ENCODE peak calls at places on chromosomes 5 and 9, in five cellular contexts. One of them, this sample, is unnamed.

GRCh38 chr5:153147891-153148623 is 342.4 kb upstream of the GRIA1 start:
- DNase-seq in cardiac fibroblast: peak
- DNase-seq in psoas muscle: no peak
- DNase-seq in Peyer's patch: no peak
- DNase-seq in GM23338: peak
- DNase-seq in this sample: no peak

GRCh38 chr5:160747559-160747958 is 104.5 kb downstream of the ATP10B start:
- DNase-seq in cardiac fibroblast: no peak
- DNase-seq in psoas muscle: no peak
- DNase-seq in Peyer's patch: no peak
- DNase-seq in GM23338: no peak
- DNase-seq in this sample: no peak

GRCh38 chr9:35643046-35643445 is 7.7 kb downstream of the SIT1 start:
- DNase-seq in cardiac fibroblast: no peak
- DNase-seq in psoas muscle: no peak
- DNase-seq in Peyer's patch: no peak
- DNase-seq in GM23338: no peak
- DNase-seq in this sample: no peak

GRCh38 chr5:71938886-71939285 is 168.4 kb upstream of the MAP1B start:
- DNase-seq in cardiac fibroblast: no peak
- DNase-seq in psoas muscle: no peak
- DNase-seq in Peyer's patch: no peak
- DNase-seq in GM23338: peak
- DNase-seq in this sample: no peak

GRCh38 chr5:149550267-149550582 is 1.0 kb downstream of the CSNK1A1 start:
- DNase-seq in cardiac fibroblast: peak
- DNase-seq in psoas muscle: no peak
- DNase-seq in Peyer's patch: no peak
- DNase-seq in GM23338: no peak
- DNase-seq in this sample: no peak

GRCh38 chr9:100222674-100223073 is 123.6 kb downstream of the INVS start:
- DNase-seq in cardiac fibroblast: peak
- DNase-seq in psoas muscle: no peak
- DNase-seq in Peyer's patch: no peak
- DNase-seq in GM23338: peak
- DNase-seq in this sample: no peak

GRCh38 chr9:35510745-35511428 is 21.0 kb downstream of the RUSC2 start:
- DNase-seq in cardiac fibroblast: peak
- DNase-seq in psoas muscle: peak
- DNase-seq in Peyer's patch: no peak
- DNase-seq in GM23338: no peak
- DNase-seq in this sample: peak

GRCh38 chr5:131200560-131200959 is 29.8 kb downstream of the LYRM7 start:
- DNase-seq in cardiac fibroblast: no peak
- DNase-seq in psoas muscle: no peak
- DNase-seq in Peyer's patch: no peak
- DNase-seq in GM23338: no peak
- DNase-seq in this sample: no peak

GRCh38 chr5:136308396-136308795 is 56.9 kb downstream of the TRPC7 start:
- DNase-seq in cardiac fibroblast: no peak
- DNase-seq in psoas muscle: no peak
- DNase-seq in Peyer's patch: no peak
- DNase-seq in GM23338: peak
- DNase-seq in this sample: no peak

GRCh38 chr5:10527281-10527950 is 36.5 kb upstream of the ANKRD33B start:
- DNase-seq in cardiac fibroblast: no peak
- DNase-seq in psoas muscle: no peak
- DNase-seq in Peyer's patch: no peak
- DNase-seq in GM23338: no peak
- DNase-seq in this sample: no peak

GRCh38 chr9:35914307-35914807 is 5.1 kb downstream of the SPAAR start:
- DNase-seq in cardiac fibroblast: peak
- DNase-seq in psoas muscle: peak
- DNase-seq in Peyer's patch: no peak
- DNase-seq in GM23338: peak
- DNase-seq in this sample: no peak

GRCh38 chr5:14667290-14667689 is 2.8 kb downstream of the OTULIN start:
- DNase-seq in cardiac fibroblast: no peak
- DNase-seq in psoas muscle: no peak
- DNase-seq in Peyer's patch: no peak
- DNase-seq in GM23338: no peak
- DNase-seq in this sample: no peak

GRCh38 chr9:135898634-135899407 is 8.5 kb downstream of the CAMSAP1 start:
- DNase-seq in cardiac fibroblast: peak
- DNase-seq in psoas muscle: no peak
- DNase-seq in Peyer's patch: no peak
- DNase-seq in GM23338: no peak
- DNase-seq in this sample: no peak

GRCh38 chr5:28967848-28968247 is 1929.5 kb upstream of the CDH9 start:
- DNase-seq in cardiac fibroblast: no peak
- DNase-seq in psoas muscle: no peak
- DNase-seq in Peyer's patch: no peak
- DNase-seq in GM23338: peak
- DNase-seq in this sample: no peak

GRCh38 chr9:70561805-70562395 is 147.4 kb upstream of the KLF9 start:
- DNase-seq in cardiac fibroblast: no peak
- DNase-seq in psoas muscle: no peak
- DNase-seq in Peyer's patch: no peak
- DNase-seq in GM23338: no peak
- DNase-seq in this sample: no peak

GRCh38 chr5:657570-657969 is 35.6 kb downstream of the TPPP start:
- DNase-seq in cardiac fibroblast: peak
- DNase-seq in psoas muscle: no peak
- DNase-seq in Peyer's patch: no peak
- DNase-seq in GM23338: no peak
- DNase-seq in this sample: no peak

GRCh38 chr9:38388283-38389223 is 3.9 kb upstream of the ALDH1B1 start:
- DNase-seq in cardiac fibroblast: peak
- DNase-seq in psoas muscle: peak
- DNase-seq in Peyer's patch: no peak
- DNase-seq in GM23338: no peak
- DNase-seq in this sample: no peak

GRCh38 chr5:74934949-74935751 is 69.0 kb upstream of the FAM169A start:
- DNase-seq in cardiac fibroblast: peak
- DNase-seq in psoas muscle: no peak
- DNase-seq in Peyer's patch: no peak
- DNase-seq in GM23338: peak
- DNase-seq in this sample: no peak

GRCh38 chr5:113652161-113652560 is 138.7 kb downstream of the YTHDC2 start:
- DNase-seq in cardiac fibroblast: no peak
- DNase-seq in psoas muscle: no peak
- DNase-seq in Peyer's patch: no peak
- DNase-seq in GM23338: no peak
- DNase-seq in this sample: no peak

GRCh38 chr5:1522601-1523479 is 920 bp downstream of the LPCAT1 start:
- DNase-seq in cardiac fibroblast: peak
- DNase-seq in psoas muscle: peak
- DNase-seq in Peyer's patch: no peak
- DNase-seq in GM23338: no peak
- DNase-seq in this sample: peak

GRCh38 chr9:21690561-21690960 is 111.9 kb upstream of the MTAP start:
- DNase-seq in cardiac fibroblast: peak
- DNase-seq in psoas muscle: no peak
- DNase-seq in Peyer's patch: no peak
- DNase-seq in GM23338: no peak
- DNase-seq in this sample: no peak

GRCh38 chr9:98327249-98327561 is 71.8 kb upstream of the TBC1D2 start:
- DNase-seq in cardiac fibroblast: no peak
- DNase-seq in psoas muscle: no peak
- DNase-seq in Peyer's patch: no peak
- DNase-seq in GM23338: no peak
- DNase-seq in this sample: no peak

GRCh38 chr5:54469655-54470054 is 14.2 kb downstream of the HSPB3 start:
- DNase-seq in cardiac fibroblast: peak
- DNase-seq in psoas muscle: no peak
- DNase-seq in Peyer's patch: no peak
- DNase-seq in GM23338: no peak
- DNase-seq in this sample: no peak

GRCh38 chr9:86638109-86638508 is 283.9 kb upstream of the TUT7 start:
- DNase-seq in cardiac fibroblast: no peak
- DNase-seq in psoas muscle: no peak
- DNase-seq in Peyer's patch: no peak
- DNase-seq in GM23338: no peak
- DNase-seq in this sample: no peak
- TF ChIP-seq CTCF in cardiac fibroblast: no peak
- TF ChIP-seq CTCF in psoas muscle: no peak
- TF ChIP-seq CTCF in Peyer's patch: no peak
- TF ChIP-seq CTCF in GM23338: no peak
- TF ChIP-seq CTCF in this sample: no peak

GRCh38 chr5:37628876-37629275 is 211.0 kb downstream of the GDNF start:
- DNase-seq in cardiac fibroblast: no peak
- DNase-seq in psoas muscle: no peak
- DNase-seq in Peyer's patch: no peak
- DNase-seq in GM23338: no peak
- DNase-seq in this sample: no peak
- TF ChIP-seq CTCF in cardiac fibroblast: no peak
- TF ChIP-seq CTCF in psoas muscle: no peak
- TF ChIP-seq CTCF in Peyer's patch: no peak
- TF ChIP-seq CTCF in GM23338: no peak
- TF ChIP-seq CTCF in this sample: no peak

DNA sequence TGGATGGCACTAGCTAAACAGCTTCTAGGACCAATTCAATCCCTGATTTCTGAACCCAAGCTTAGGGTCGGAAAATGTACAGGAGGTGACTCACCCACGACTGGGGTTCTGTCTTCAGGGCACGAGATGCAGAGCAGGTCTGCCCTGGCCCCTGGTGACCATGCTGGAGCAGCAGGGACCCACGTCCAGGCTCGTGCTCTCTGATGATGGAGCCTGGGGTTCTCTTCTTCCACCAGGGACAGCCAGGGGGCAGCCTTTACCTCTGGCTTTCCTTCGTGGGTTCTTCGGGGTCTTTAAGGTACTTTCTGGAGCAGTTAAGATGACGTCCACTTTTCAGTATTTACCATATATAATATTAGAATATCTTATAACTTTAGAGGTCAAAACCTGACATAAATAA is 2.1 kb downstream of the CFAP77 start:
- DNase-seq in cardiac fibroblast: peak
- DNase-seq in psoas muscle: no peak
- DNase-seq in Peyer's patch: no peak
- DNase-seq in GM23338: peak
- DNase-seq in this sample: no peak
- TF ChIP-seq CTCF in cardiac fibroblast: peak
- TF ChIP-seq CTCF in psoas muscle: peak
- TF ChIP-seq CTCF in Peyer's patch: peak
- TF ChIP-seq CTCF in GM23338: peak
- TF ChIP-seq CTCF in this sample: peak

GRCh38 chr5:42858709-42859108 is 47.0 kb upstream of the SELENOP start:
- DNase-seq in cardiac fibroblast: no peak
- DNase-seq in psoas muscle: no peak
- DNase-seq in Peyer's patch: no peak
- DNase-seq in GM23338: peak
- DNase-seq in this sample: no peak

GRCh38 chr5:42855386-42855785 is 43.7 kb upstream of the SELENOP start:
- DNase-seq in cardiac fibroblast: no peak
- DNase-seq in psoas muscle: no peak
- DNase-seq in Peyer's patch: no peak
- DNase-seq in GM23338: no peak
- DNase-seq in this sample: no peak

GRCh38 chr5:42855811-42856210 is 44.1 kb upstream of the SELENOP start:
- DNase-seq in cardiac fibroblast: no peak
- DNase-seq in psoas muscle: no peak
- DNase-seq in Peyer's patch: no peak
- DNase-seq in GM23338: no peak
- DNase-seq in this sample: no peak

GRCh38 chr5:42854795-42855194 is 43.1 kb upstream of the SELENOP start:
- DNase-seq in cardiac fibroblast: no peak
- DNase-seq in psoas muscle: no peak
- DNase-seq in Peyer's patch: no peak
- DNase-seq in GM23338: no peak
- DNase-seq in this sample: no peak

GRCh38 chr5:42858031-42858643 is 46.4 kb upstream of the SELENOP start:
- DNase-seq in cardiac fibroblast: peak
- DNase-seq in psoas muscle: no peak
- DNase-seq in Peyer's patch: no peak
- DNase-seq in GM23338: peak
- DNase-seq in this sample: no peak
- TF ChIP-seq CTCF in cardiac fibroblast: no peak
- TF ChIP-seq CTCF in psoas muscle: no peak
- TF ChIP-seq CTCF in Peyer's patch: no peak
- TF ChIP-seq CTCF in GM23338: no peak
- TF ChIP-seq CTCF in this sample: no peak

GRCh38 chr5:65663804-65664521 is 39.1 kb downstream of the SHLD3 start:
- DNase-seq in cardiac fibroblast: peak
- DNase-seq in psoas muscle: no peak
- DNase-seq in Peyer's patch: no peak
- DNase-seq in GM23338: peak
- DNase-seq in this sample: no peak
- TF ChIP-seq CTCF in cardiac fibroblast: peak
- TF ChIP-seq CTCF in psoas muscle: peak
- TF ChIP-seq CTCF in Peyer's patch: peak
- TF ChIP-seq CTCF in GM23338: peak
- TF ChIP-seq CTCF in this sample: peak

GRCh38 chr5:146130440-146131045 is 25.2 kb upstream of the PLAC8L1 start:
- DNase-seq in cardiac fibroblast: peak
- DNase-seq in psoas muscle: no peak
- DNase-seq in Peyer's patch: no peak
- DNase-seq in GM23338: peak
- DNase-seq in this sample: no peak
- TF ChIP-seq CTCF in cardiac fibroblast: peak
- TF ChIP-seq CTCF in psoas muscle: peak
- TF ChIP-seq CTCF in Peyer's patch: peak
- TF ChIP-seq CTCF in GM23338: peak
- TF ChIP-seq CTCF in this sample: peak

DNA sequence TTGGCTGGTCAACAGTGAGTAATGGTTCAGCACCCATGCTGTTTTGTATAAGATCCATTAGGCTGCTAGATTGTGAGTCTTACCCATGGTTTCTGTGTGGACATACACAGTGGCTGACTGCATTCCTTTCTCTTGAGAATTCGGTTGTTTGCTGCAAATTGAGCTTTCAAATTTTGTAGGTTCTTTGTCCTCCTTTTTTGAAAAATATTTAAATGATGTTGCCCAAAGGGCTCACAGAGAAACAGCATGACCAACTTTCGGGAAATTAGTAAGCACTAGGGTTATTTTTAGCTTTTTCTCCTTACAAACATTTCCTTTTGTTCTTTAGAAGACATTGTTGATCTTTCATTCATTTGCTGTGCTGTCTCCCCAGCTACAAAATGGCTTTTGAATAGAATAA is 79.3 kb downstream of the NLN start:
- DNase-seq in cardiac fibroblast: peak
- DNase-seq in psoas muscle: no peak
- DNase-seq in Peyer's patch: no peak
- DNase-seq in GM23338: no peak
- DNase-seq in this sample: no peak
- TF ChIP-seq CTCF in cardiac fibroblast: no peak
- TF ChIP-seq CTCF in psoas muscle: no peak
- TF ChIP-seq CTCF in Peyer's patch: no peak
- TF ChIP-seq CTCF in GM23338: no peak
- TF ChIP-seq CTCF in this sample: no peak

This sample was measured in osteocyte.